ENCODE peak calls at places on chromosomes 5 and 9, in five cellular contexts. V, O, Q, L and K are unnamed samples. For H3K4me1 and H3K36me3, the result is how much of the 10 kb centered on the place peaks cover.

GRCh38 chr5:78497573-78498533 is 137.4 kb downstream of the SCAMP1 start:
- DNase-seq in V (no peak), O (no peak), Q (no peak), L (no peak), K (no peak)

GRCh38 chr5:57986746-57987145 is 473.1 kb downstream of the PLK2 start:
- DNase-seq in V (no peak), O (no peak), Q (no peak), L (no peak), K (no peak)

GRCh38 chr5:179285236-179285635 is 60.0 kb downstream of the ADAMTS2 start:
- DNase-seq in V (no peak), O (no peak), Q (peak), L (peak), K (no peak)

GRCh38 chr9:36731576-36731975 is 158.9 kb downstream of the MELK start:
- DNase-seq in V (no peak), O (no peak), Q (no peak), L (no peak), K (no peak)

GRCh38 chr5:140060816-140061215 is 17.7 kb upstream of the NRG2 start:
- DNase-seq in V (no peak), O (no peak), Q (no peak), L (no peak), K (no peak)

GRCh38 chr5:104793031-104793430 is 1230.4 kb upstream of the NUDT12 start:
- DNase-seq in V (no peak), O (no peak), Q (no peak), L (no peak), K (no peak)

GRCh38 chr5:134878403-134878802 is 4.2 kb downstream of the TXNDC15 start:
- DNase-seq in V (no peak), O (no peak), Q (no peak), L (no peak), K (no peak)

GRCh38 chr5:110150199-110150598 is 460.5 kb downstream of the MAN2A1 start:
- DNase-seq in V (no peak), O (no peak), Q (no peak), L (no peak), K (no peak)

GRCh38 chr9:104009853-104010252 is 84.3 kb upstream of the SMC2 start:
- DNase-seq in V (no peak), O (no peak), Q (no peak), L (no peak), K (no peak)

GRCh38 chr9:136456257-136456656 is 16.6 kb upstream of the INPP5E start:
- DNase-seq in V (no peak), O (no peak), Q (no peak), L (no peak), K (no peak)

GRCh38 chr5:67992919-67993318 is 222.6 kb upstream of the PIK3R1 start:
- DNase-seq in V (no peak), O (no peak), Q (no peak), L (no peak), K (no peak)

GRCh38 chr5:45694255-45694834 is 1.8 kb downstream of the HCN1 start:
- DNase-seq in V (no peak), O (no peak), Q (no peak), L (no peak), K (no peak)

GRCh38 chr9:36746415-36746814 is 173.7 kb downstream of the MELK start:
- DNase-seq in V (no peak), O (no peak), Q (no peak), L (no peak), K (no peak)

GRCh38 chr5:109455598-109456096 is 45.9 kb upstream of the PJA2 start:
- DNase-seq in V (peak), O (no peak), Q (no peak), L (no peak), K (peak)

GRCh38 chr9:14441976-14442651 is 128.2 kb upstream of the NFIB start:
- DNase-seq in V (no peak), O (no peak), Q (no peak), L (no peak), K (no peak)

GRCh38 chr5:131575660-131576227 is 59.3 kb downstream of the RAPGEF6 start:
- DNase-seq in V (no peak), O (no peak), Q (no peak), L (no peak), K (no peak)

GRCh38 chr5:169071-169727 is 22.1 kb upstream of the LRRC14B start:
- DNase-seq in V (peak), O (no peak), Q (peak), L (peak), K (no peak)

GRCh38 chr5:142857405-142857804 is 87.2 kb downstream of the ARHGAP26 start:
- DNase-seq in V (no peak), O (no peak), Q (no peak), L (no peak), K (no peak)

GRCh38 chr9:36213387-36213786 is 22.7 kb downstream of the CLTA start:
- DNase-seq in V (no peak), O (no peak), Q (peak), L (no peak), K (no peak)

GRCh38 chr9:120934271-120934670 is 7.7 kb upstream of the TRAF1 start:
- DNase-seq in V (no peak), O (no peak), Q (no peak), L (no peak), K (no peak)
- H3K4me1 ChIP-seq in V (half or more), O (half or more), Q (under half), L (half or more), K (under half)

DNA sequence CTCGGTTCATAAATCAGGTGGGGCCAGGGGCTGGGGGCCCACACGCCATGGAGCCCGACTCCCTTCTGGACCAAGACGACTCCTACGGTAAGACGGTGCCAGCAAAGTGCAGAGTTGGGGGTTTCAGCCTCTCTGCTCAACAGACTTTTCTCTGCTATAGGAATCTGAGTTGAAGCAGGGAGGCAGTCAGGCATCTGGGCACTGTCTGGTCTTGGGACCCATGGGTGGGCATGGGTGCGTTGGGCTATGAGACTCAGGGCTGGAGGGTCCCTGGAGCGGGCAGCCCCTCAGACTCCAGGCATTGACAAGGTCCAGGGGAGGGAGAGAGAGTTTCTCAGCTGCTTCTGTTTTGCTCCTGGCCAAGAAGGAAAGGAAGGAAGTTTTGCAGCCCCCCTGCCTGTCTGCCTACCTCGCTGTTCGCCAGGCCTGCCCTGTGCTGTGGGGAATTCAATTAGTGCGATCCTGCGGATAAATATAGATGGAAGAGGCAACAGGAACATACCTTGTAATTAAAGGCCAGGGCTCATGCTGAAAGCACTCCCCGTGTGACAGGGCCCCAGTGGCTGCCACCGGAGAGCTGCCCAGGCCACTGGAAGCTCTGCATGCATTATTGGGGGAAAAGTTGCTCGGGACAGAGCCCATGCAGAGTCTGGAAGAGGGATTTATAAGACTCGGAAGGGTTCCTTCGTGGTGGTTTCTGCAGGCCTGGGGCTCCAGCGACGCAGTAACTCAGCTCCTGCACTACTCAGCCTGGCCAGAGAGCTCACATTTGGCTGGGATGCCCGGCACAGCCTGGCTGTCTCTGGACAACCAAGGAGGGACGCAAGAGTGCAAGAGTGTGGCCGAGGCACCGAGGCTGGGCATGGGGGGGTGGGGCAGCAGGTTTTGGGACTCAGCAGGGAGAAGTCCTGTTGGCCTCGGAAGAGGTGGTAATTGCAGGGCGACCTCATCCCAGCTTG is 67.8 kb upstream of the GGTA1 start:
- DNase-seq in V (no peak), O (no peak), Q (peak), L (no peak), K (no peak)
- H3K4me3 ChIP-seq in V (no peak), O (no peak), Q (peak), L (no peak), K (no peak)

GRCh38 chr9:127686461-127687393 is 20.1 kb upstream of the CFAP157 start:
- DNase-seq in V (no peak), O (no peak), Q (no peak), L (no peak), K (no peak)

GRCh38 chr9:127684576-127684975 is 22.2 kb upstream of the CFAP157 start:
- DNase-seq in V (no peak), O (no peak), Q (no peak), L (no peak), K (no peak)

GRCh38 chr9:127680846-127681245 is 25.9 kb upstream of the CFAP157 start:
- DNase-seq in V (no peak), O (no peak), Q (no peak), L (no peak), K (no peak)

GRCh38 chr9:127682351-127683136 is 24.2 kb upstream of the CFAP157 start:
- DNase-seq in V (no peak), O (no peak), Q (no peak), L (no peak), K (no peak)

GRCh38 chr9:127683723-127684122 is 23.1 kb upstream of the CFAP157 start:
- DNase-seq in V (no peak), O (no peak), Q (no peak), L (no peak), K (no peak)
- H3K36me3 ChIP-seq in V (under half), O (under half), Q (under half), L (half or more), K (under half)

GRCh38 chr5:149387081-149387611 is 8.1 kb upstream of the IL17B start:
- DNase-seq in V (no peak), O (no peak), Q (peak), L (no peak), K (no peak)
- H3K4me1 ChIP-seq in V (under half), O (under half), Q (under half), L (under half), K (under half)

DNA sequence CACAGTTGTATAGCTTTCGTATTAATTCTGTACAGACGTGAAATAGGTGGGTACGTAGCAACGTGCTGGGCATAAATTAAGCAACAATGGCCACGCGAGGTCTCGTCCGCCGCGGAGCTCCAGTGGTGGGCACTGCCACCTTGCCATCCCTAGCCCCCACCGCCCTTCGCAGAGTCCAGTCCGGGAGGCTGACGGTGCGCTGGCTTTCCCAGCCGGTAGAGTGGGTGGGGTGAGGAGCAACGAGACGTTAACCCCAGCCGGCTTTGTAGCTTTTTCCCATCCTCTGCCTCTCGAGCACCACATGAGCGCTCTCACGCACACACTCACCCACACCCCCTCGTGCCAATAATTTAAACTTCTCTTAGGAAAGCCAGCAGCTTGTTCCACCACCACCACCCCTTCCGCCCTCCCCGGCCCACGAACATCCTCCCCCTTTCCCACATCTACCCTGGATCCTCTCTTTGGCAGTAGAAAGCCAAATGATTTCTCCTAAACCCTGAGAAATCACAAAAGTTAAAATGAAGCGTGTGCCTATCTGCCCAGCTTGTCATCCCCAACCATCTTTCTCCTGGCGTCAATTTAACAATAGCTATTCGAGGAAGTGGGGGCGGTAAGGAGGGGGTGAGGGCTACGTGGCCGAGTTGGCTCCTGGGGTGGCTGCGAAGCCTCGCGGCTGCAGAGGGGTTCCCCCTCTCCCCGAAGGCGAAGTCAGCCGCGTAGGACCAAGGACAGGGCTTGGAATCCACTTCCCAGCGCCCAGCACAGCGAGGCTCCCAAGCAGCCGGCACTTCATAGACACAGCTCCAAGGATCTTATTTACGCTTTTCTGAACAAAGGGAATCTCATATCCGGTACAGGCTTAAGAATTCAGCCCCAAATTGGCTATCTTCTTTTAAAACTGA is 1.5 kb downstream of the ELAVL2 start:
- DNase-seq in V (no peak), O (no peak), Q (no peak), L (no peak), K (no peak)
- H3K4me3 ChIP-seq in V (peak), O (no peak), Q (no peak), L (no peak), K (no peak)